ENCODE peak calls at places on chromosomes 16 and 17, in four cellular contexts. M is NCI-H1092; O is NCI-H774; S is stimulated activated CD4-positive, alpha-beta T cell treated with anti-CD3 and anti-CD28 coated beads, Interleukin-4, amount 100 ng/mL, for 48 hours. Z is an unnamed sample.

GRCh38 chr16:1932050-1933028 is 10.7 kb downstream of the MSRB1 start:
- DNase-seq in M (peak), O (no peak), S (no peak), Z (no peak)

GRCh38 chr16:57409870-57410585 is 5.5 kb downstream of the CCL17 start:
- DNase-seq in M (no peak), O (no peak), S (no peak), Z (no peak)

GRCh38 chr17:29176500-29177351 is 3.5 kb downstream of the MYO18A start:
- DNase-seq in M (peak), O (peak), S (peak), Z (peak)

GRCh38 chr17:49497147-49498036 is 2.3 kb downstream of the NGFR start:
- DNase-seq in M (no peak), O (no peak), S (no peak), Z (no peak)

GRCh38 chr16:71709231-71709781 is 15.2 kb downstream of the PHLPP2 start:
- DNase-seq in M (no peak), O (no peak), S (no peak), Z (no peak)

GRCh38 chr17:66930933-66931332 is 33.6 kb upstream of the CACNG4 start:
- DNase-seq in M (no peak), O (no peak), S (no peak), Z (no peak)

GRCh38 chr17:83129676-83130075 is 50.3 kb downstream of the METRNL start:
- DNase-seq in M (no peak), O (no peak), S (no peak), Z (no peak)

GRCh38 chr17:13597723-13598347 is 3.9 kb downstream of the HS3ST3A1 start:
- DNase-seq in M (no peak), O (peak), S (no peak), Z (peak)

GRCh38 chr16:31460582-31461002 is 1.3 kb downstream of the ARMC5 start:
- DNase-seq in M (peak), O (no peak), S (no peak), Z (no peak)

GRCh38 chr16:1745900-1746692 is 25.2 kb downstream of the NME3 start:
- DNase-seq in M (no peak), O (no peak), S (no peak), Z (no peak)

GRCh38 chr16:4169415-4169814 is 53.2 kb upstream of the ADCY9 start:
- DNase-seq in M (no peak), O (no peak), S (no peak), Z (no peak)

GRCh38 chr16:78478267-78478821 is 378.9 kb downstream of the WWOX start:
- DNase-seq in M (peak), O (peak), S (no peak), Z (no peak)

GRCh38 chr17:350706-351435 is 1.7 kb downstream of the RPH3AL start:
- DNase-seq in M (no peak), O (no peak), S (no peak), Z (no peak)

GRCh38 chr17:38724337-38724988 is 5.7 kb upstream of the CISD3 start:
- DNase-seq in M (peak), O (peak), S (no peak), Z (no peak)

GRCh38 chr17:44909681-44910144 is 5.6 kb downstream of the GFAP start:
- DNase-seq in M (no peak), O (no peak), S (no peak), Z (no peak)

GRCh38 chr17:79942591-79943353 is 92.9 kb downstream of the TBC1D16 start:
- DNase-seq in M (no peak), O (no peak), S (no peak), Z (no peak)

GRCh38 chr16:81604960-81605383 is 160.4 kb downstream of the CMIP start:
- DNase-seq in M (no peak), O (peak), S (no peak), Z (no peak)

GRCh38 chr16:85975421-85976100 is 76.6 kb downstream of the IRF8 start:
- DNase-seq in M (no peak), O (no peak), S (no peak), Z (no peak)

GRCh38 chr16:83742520-83742919 is 65.3 kb upstream of the HSBP1 start:
- DNase-seq in M (peak), O (no peak), S (no peak), Z (no peak)

GRCh38 chr17:49741009-49741691 is 22.8 kb downstream of the FAM117A start:
- DNase-seq in M (no peak), O (no peak), S (no peak), Z (no peak)

GRCh38 chr17:45405250-45406086 is 27.2 kb downstream of the ARHGAP27 start:
- DNase-seq in M (no peak), O (no peak), S (no peak), Z (no peak)

GRCh38 chr17:31808521-31808920 is 50.5 kb downstream of the COPRS start:
- DNase-seq in M (no peak), O (no peak), S (no peak), Z (no peak)

GRCh38 chr16:11675561-11676511 is 7.6 kb downstream of the SNN start:
- DNase-seq in M (no peak), O (peak), S (no peak), Z (no peak)

GRCh38 chr17:77107506-77108433 is 33.0 kb upstream of the SEC14L1 start:
- DNase-seq in M (no peak), O (no peak), S (peak), Z (no peak)

GRCh38 chr17:38528101-38528500 is 77.7 kb downstream of the SRCIN1 start:
- DNase-seq in M (no peak), O (no peak), S (no peak), Z (no peak)

GRCh38 chr17:76000016-76000754 is 470 bp upstream of the CDK3 start:
- DNase-seq in M (no peak), O (peak), S (peak), Z (peak)

GRCh38 chr17:35313875-35314409 is 59.5 kb downstream of the SLFN11 start:
- DNase-seq in M (no peak), O (no peak), S (no peak), Z (no peak)

GRCh38 chr16:31202402-31203385 is at the start of gene PYCARD:
- DNase-seq in M (no peak), O (no peak), S (no peak), Z (no peak)

GRCh38 chr17:48520631-48521045 is 10.2 kb downstream of the HOXB1 start:
- DNase-seq in M (no peak), O (no peak), S (no peak), Z (no peak)

GRCh38 chr17:2954898-2955445 is 108.4 kb downstream of the OR1D5 start:
- DNase-seq in M (no peak), O (peak), S (no peak), Z (no peak)

GRCh38 chr17:73342549-73343167 is 30.9 kb upstream of the CDC42EP4 start:
- DNase-seq in M (no peak), O (no peak), S (no peak), Z (no peak)

GRCh38 chr16:57594531-57595031 is 33.8 kb upstream of the ADGRG1 start:
- DNase-seq in M (no peak), O (no peak), S (no peak), Z (no peak)

GRCh38 chr17:65104973-65105372 is 32.2 kb upstream of the RGS9 start:
- DNase-seq in M (no peak), O (no peak), S (no peak), Z (no peak)

GRCh38 chr16:27769561-27770222 is 219.7 kb downstream of the KATNIP start:
- DNase-seq in M (no peak), O (no peak), S (no peak), Z (no peak)

GRCh38 chr17:77857613-77858012 is 100.9 kb upstream of the TNRC6C start:
- DNase-seq in M (no peak), O (no peak), S (no peak), Z (no peak)

GRCh38 chr17:17414316-17414937 is 62.4 kb upstream of the MED9 start:
- DNase-seq in M (no peak), O (no peak), S (no peak), Z (no peak)

GRCh38 chr16:27551046-27551445 is 1.1 kb downstream of the KATNIP start:
- DNase-seq in M (no peak), O (no peak), S (no peak), Z (no peak)

Z was measured in LNCaP clone FGC.